ENCODE peak calls at places on chromosomes 6 and 20, in five cellular contexts. O is GM23338, T is astrocyte of the spinal cord, G is WTC11, M is cardiac muscle cell. D is an unnamed sample.
A peak's percentile ranks its signal among the peaks of the same experiment; 100 is the strongest.

GRCh38 chr6:18543061-18543460 is 155.9 kb downstream of the RNF144B start:
- DNase-seq in O (no peak), T (no peak), G (no peak), M (no peak), D (no peak)

GRCh38 chr6:5521322-5521721 is 260.0 kb downstream of the FARS2 start:
- DNase-seq in O (no peak), T (no peak), G (no peak), M (no peak), D (no peak)

GRCh38 chr6:3651698-3652229 is 99.7 kb downstream of the PXDC1 start:
- DNase-seq in O (no peak), T (no peak), G (no peak), M (no peak), D (no peak)

GRCh38 chr6:29976253-29976587 is 33.9 kb downstream of the HLA-A start:
- DNase-seq in O (no peak), T (no peak), G (no peak), M (no peak), D (no peak)

GRCh38 chr6:109139109-109139508 is 43.8 kb downstream of the CEP57L1 start:
- DNase-seq in O (no peak), T (peak; percentile 48), G (no peak), M (no peak), D (no peak)

GRCh38 chr6:130853555-130854183 is 26.5 kb downstream of the SMLR1 start:
- DNase-seq in O (peak; percentile 21), T (peak; percentile 45), G (no peak), M (peak; percentile 57), D (no peak)

GRCh38 chr6:126873351-126873750 is 245.1 kb upstream of the RSPO3 start:
- DNase-seq in O (no peak), T (peak; percentile 8), G (no peak), M (no peak), D (no peak)

GRCh38 chr6:138563231-138563630 is 63.9 kb upstream of the NHSL1 start:
- DNase-seq in O (no peak), T (no peak), G (no peak), M (no peak), D (no peak)

GRCh38 chr6:159915397-159915796 is 24.6 kb downstream of the MAS1 start:
- DNase-seq in O (no peak), T (no peak), G (no peak), M (no peak), D (no peak)

GRCh38 chr6:11366183-11366933 is 133.9 kb upstream of the NEDD9 start:
- DNase-seq in O (no peak), T (no peak), G (no peak), M (no peak), D (no peak)

GRCh38 chr20:1935696-1936366 is 40.6 kb downstream of the SIRPA start:
- DNase-seq in O (no peak), T (no peak), G (no peak), M (peak; percentile 46), D (no peak)

GRCh38 chr20:53786445-53787267 is 193.0 kb upstream of the ZNF217 start:
- DNase-seq in O (no peak), T (no peak), G (no peak), M (no peak), D (no peak)

GRCh38 chr6:134741193-134741521 is 208.7 kb downstream of the ALDH8A1 start:
- DNase-seq in O (peak; percentile 52), T (no peak), G (peak; percentile 36), M (peak; percentile 9), D (no peak)

GRCh38 chr6:47353822-47354221 is 44.1 kb upstream of the TNFRSF21 start:
- DNase-seq in O (no peak), T (no peak), G (no peak), M (no peak), D (no peak)

GRCh38 chr20:33985280-33985679 is 8.4 kb upstream of the RALY start:
- DNase-seq in O (no peak), T (no peak), G (no peak), M (no peak), D (no peak)

GRCh38 chr6:28615955-28616747 is 90.5 kb downstream of the GPX5 start:
- DNase-seq in O (peak; percentile 85), T (no peak), G (peak; percentile 71), M (no peak), D (no peak)

GRCh38 chr6:21500894-21501293 is 92.7 kb upstream of the SOX4 start:
- DNase-seq in O (no peak), T (no peak), G (no peak), M (no peak), D (no peak)

GRCh38 chr6:166270706-166271375 is 37.4 kb downstream of the PRR18 start:
- DNase-seq in O (no peak), T (no peak), G (no peak), M (no peak), D (no peak)

GRCh38 chr20:51342510-51343236 is 199.8 kb downstream of the NFATC2 start:
- DNase-seq in O (no peak), T (no peak), G (no peak), M (no peak), D (no peak)

GRCh38 chr20:63164681-63165537 is 51.0 kb downstream of the YTHDF1 start:
- DNase-seq in O (no peak), T (no peak), G (no peak), M (no peak), D (no peak)

GRCh38 chr6:101779051-101779844 is 385.7 kb downstream of the GRIK2 start:
- DNase-seq in O (peak; percentile 28), T (no peak), G (no peak), M (peak; percentile 24), D (no peak)

GRCh38 chr6:30601815-30602641 is 15.0 kb downstream of the PPP1R10 start:
- DNase-seq in O (no peak), T (no peak), G (no peak), M (no peak), D (no peak)

GRCh38 chr20:50298554-50299324 is 108.1 kb downstream of the CEBPB start:
- DNase-seq in O (no peak), T (no peak), G (no peak), M (no peak), D (no peak)

GRCh38 chr20:24503352-24503931 is 34.0 kb downstream of the SYNDIG1 start:
- DNase-seq in O (no peak), T (peak; percentile 59), G (no peak), M (peak; percentile 77), D (no peak)
- TF ChIP-seq CTCF in O (no peak), T (no peak), G (no peak), M (no peak), D (no peak)

GRCh38 chr6:34867484-34867883 is 20.4 kb downstream of the TAF11 start:
- DNase-seq in O (peak; percentile 28), T (no peak), G (no peak), M (peak; percentile 26), D (no peak)
- TF ChIP-seq CTCF in O (no peak), T (no peak), G (no peak), M (no peak), D (no peak)

GRCh38 chr6:87407896-87408720 is at the start of gene CFAP206:
- DNase-seq in O (peak; percentile 90), T (peak; percentile 90), G (peak; percentile 77), M (peak; percentile 88), D (peak; percentile 80)
- TF ChIP-seq CTCF in O (peak; percentile 15), T (peak; percentile 19), G (no peak), M (peak; percentile 22), D (no peak)

GRCh38 chr6:33623895-33624381 is 2.8 kb downstream of the ITPR3 start:
- DNase-seq in O (no peak), T (no peak), G (no peak), M (no peak), D (no peak)
- TF ChIP-seq CTCF in O (no peak), T (no peak), G (no peak), M (no peak), D (no peak)